ENCODE peak calls at places on chromosomes 7 and 10, in four cellular contexts. T is GM12878, Z is WTC11, R is K562. D is an unnamed sample.

GRCh38 chr7:17651926-17652385 is 288.3 kb downstream of the SNX13 start:
- DNase-seq in T (no peak), Z (no peak), R (no peak), D (no peak)

GRCh38 chr7:121953164-121953563 is 80.2 kb downstream of the PTPRZ1 start:
- DNase-seq in T (no peak), Z (no peak), R (no peak), D (no peak)

GRCh38 chr10:125002423-125003145 is 60.7 kb downstream of the ZRANB1 start:
- DNase-seq in T (no peak), Z (peak; percentile 8), R (no peak), D (peak; percentile 27)

GRCh38 chr7:158507917-158508316 is 79.7 kb downstream of the PTPRN2 start:
- DNase-seq in T (no peak), Z (no peak), R (no peak), D (no peak)

GRCh38 chr7:139669106-139670061 is 108.4 kb downstream of the HIPK2 start:
- DNase-seq in T (no peak), Z (no peak), R (no peak), D (peak; percentile 73)

GRCh38 chr10:112981553-112981952 is 31.5 kb downstream of the TCF7L2 start:
- DNase-seq in T (peak; percentile 89), Z (no peak), R (no peak), D (peak; percentile 45)

GRCh38 chr7:116357776-116358670 is 141.5 kb upstream of the CAV2 start:
- DNase-seq in T (no peak), Z (no peak), R (no peak), D (no peak)

GRCh38 chr10:88725798-88726197 is 19.7 kb downstream of the LIPK start:
- DNase-seq in T (no peak), Z (no peak), R (no peak), D (no peak)

GRCh38 chr10:1197384-1197783 is 141.2 kb downstream of the WDR37 start:
- DNase-seq in T (no peak), Z (no peak), R (no peak), D (no peak)

GRCh38 chr7:140230517-140230861 is 53.7 kb upstream of the KDM7A start:
- DNase-seq in T (no peak), Z (no peak), R (no peak), D (peak; percentile 89)

DNA sequence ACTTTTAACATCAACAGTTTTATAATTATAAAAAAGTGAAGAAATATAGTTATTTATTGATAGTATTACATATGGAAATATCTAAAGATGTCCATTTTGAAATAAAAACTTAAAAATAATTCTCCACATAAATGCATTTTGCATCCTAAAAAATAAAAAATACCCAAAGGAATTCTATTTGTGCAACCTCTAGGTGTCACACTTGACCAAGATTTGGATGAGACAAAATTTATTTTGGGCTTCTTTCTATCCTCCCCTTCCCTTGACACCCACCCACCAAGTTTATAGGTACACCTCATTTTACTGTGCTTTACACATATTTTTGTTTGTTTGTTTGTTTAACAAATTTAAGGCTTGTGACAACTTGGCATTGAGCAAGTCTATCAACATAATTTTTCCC is 3.3 kb upstream of the THSD7A start:
- DNase-seq in T (no peak), Z (no peak), R (no peak), D (peak; percentile 23)
- TF ChIP-seq USF1 in T (no peak), Z (no peak), R (no peak), D (no peak)

GRCh38 chr10:29392376-29393021 is 103.6 kb downstream of the LYZL1 start:
- DNase-seq in T (no peak), Z (peak; percentile 64), R (peak; percentile 55), D (peak; percentile 75)
- TF ChIP-seq USF1 in T (no peak), Z (no peak), R (no peak), D (no peak)

GRCh38 chr10:28716748-28717147 is 39.4 kb downstream of the BAMBI start:
- DNase-seq in T (no peak), Z (no peak), R (no peak), D (no peak)

GRCh38 chr10:28721318-28721717 is 44.0 kb downstream of the BAMBI start:
- DNase-seq in T (no peak), Z (no peak), R (no peak), D (no peak)

GRCh38 chr10:28719789-28720436 is 42.6 kb downstream of the BAMBI start:
- DNase-seq in T (no peak), Z (no peak), R (no peak), D (no peak)

GRCh38 chr10:28717659-28718201 is 40.4 kb downstream of the BAMBI start:
- DNase-seq in T (no peak), Z (no peak), R (no peak), D (no peak)

GRCh38 chr10:28722065-28722803 is 44.9 kb downstream of the BAMBI start:
- DNase-seq in T (no peak), Z (peak; percentile 68), R (no peak), D (peak; percentile 71)
- TF ChIP-seq USF1 in T (no peak), Z (peak; percentile 85), R (no peak), D (no peak)

DNA sequence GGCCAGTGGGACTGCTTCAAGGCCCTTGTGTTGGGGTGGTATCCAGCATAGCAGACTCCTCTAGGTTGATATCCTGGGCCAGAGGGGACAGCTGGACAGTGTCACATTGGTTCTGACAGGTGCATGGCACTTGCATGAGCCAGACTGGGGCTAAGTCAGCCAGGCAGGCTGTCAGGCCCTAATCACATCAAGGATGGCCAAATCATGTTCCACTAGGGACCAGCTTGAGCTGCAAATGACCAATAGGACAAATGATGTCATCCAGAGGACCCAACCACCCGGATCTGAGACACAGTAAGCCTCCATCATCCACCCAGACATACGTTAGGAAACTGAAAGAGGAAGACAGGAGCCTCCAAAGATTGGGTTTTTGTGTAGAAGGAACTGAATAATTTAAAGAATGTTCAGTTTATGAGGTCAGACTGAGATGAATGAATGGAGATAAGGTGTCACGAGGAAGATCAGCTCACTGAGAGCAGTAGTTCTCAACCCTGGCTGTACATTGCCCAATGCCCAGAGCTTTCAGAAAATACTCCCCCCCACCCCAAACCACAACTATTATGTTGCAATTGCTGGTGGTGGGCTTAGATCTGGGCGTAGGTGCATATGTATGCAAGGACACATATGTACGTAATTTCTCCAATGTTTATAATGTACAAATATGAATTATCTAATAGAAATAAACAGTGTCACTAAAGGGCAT is 75.2 kb upstream of the INHBA start:
- DNase-seq in T (no peak), Z (no peak), R (no peak), D (no peak)
- TF ChIP-seq USF1 in T (no peak), Z (no peak), R (no peak), D (no peak)

D was measured in SK-N-SH.